ENCODE peak calls at places on chromosomes 11 and 22, in seven cellular contexts. J, I, U, H, B, F and A are unnamed samples.

GRCh38 chr11:38948392-38948791 is 2350.4 kb upstream of the RAG2 start:
- DNase-seq in J (no peak), I (no peak), U (no peak), H (no peak), B (no peak), F (no peak), A (no peak)

GRCh38 chr11:5043385-5043784 is 2.9 kb upstream of the OR52J3 start:
- DNase-seq in J (no peak), I (no peak), U (no peak), H (no peak), B (no peak), F (no peak), A (no peak)

GRCh38 chr11:82752801-82753200 is 19.1 kb upstream of the FAM181B start:
- DNase-seq in J (no peak), I (no peak), U (no peak), H (no peak), B (no peak), F (no peak), A (no peak)

GRCh38 chr11:82546556-82547162 is 187.0 kb downstream of the FAM181B start:
- DNase-seq in J (no peak), I (no peak), U (no peak), H (no peak), B (no peak), F (no peak), A (no peak)

GRCh38 chr11:5712507-5712906 is 22.9 kb downstream of the TRIM22 start:
- DNase-seq in J (no peak), I (no peak), U (no peak), H (peak; percentile 7), B (no peak), F (no peak), A (no peak)

GRCh38 chr11:61814958-61815789 is 1.6 kb downstream of the FADS1 start:
- DNase-seq in J (no peak), I (no peak), U (peak; percentile 94), H (peak; percentile 97), B (peak; percentile 96), F (peak; percentile 62), A (peak; percentile 99)

GRCh38 chr22:46537946-46538815 is 761 bp upstream of the CELSR1 start:
- DNase-seq in J (no peak), I (no peak), U (no peak), H (no peak), B (peak; percentile 69), F (peak; percentile 17), A (peak; percentile 83)

GRCh38 chr11:15714641-15715399 is 600.1 kb downstream of the INSC start:
- DNase-seq in J (no peak), I (no peak), U (no peak), H (no peak), B (no peak), F (peak; percentile 86), A (no peak)

GRCh38 chr11:2298795-2299747 is 2.6 kb downstream of the C11orf21 start:
- DNase-seq in J (no peak), I (no peak), U (no peak), H (no peak), B (peak; percentile 68), F (peak; percentile 6), A (peak; percentile 70)

GRCh38 chr11:44112083-44112865 is 16.8 kb downstream of the EXT2 start:
- DNase-seq in J (no peak), I (no peak), U (no peak), H (no peak), B (no peak), F (no peak), A (no peak)

GRCh38 chr11:11230802-11231562 is 122.1 kb downstream of the CSNK2A3 start:
- DNase-seq in J (no peak), I (no peak), U (no peak), H (peak; percentile 6), B (peak; percentile 79), F (no peak), A (no peak)

GRCh38 chr11:61967924-61968757 is 707 bp upstream of the FTH1 start:
- DNase-seq in J (no peak), I (peak; percentile 31), U (peak; percentile 63), H (no peak), B (no peak), F (no peak), A (peak; percentile 87)

GRCh38 chr22:49202226-49202625 is 625.4 kb downstream of the BRD1 start:
- DNase-seq in J (no peak), I (no peak), U (no peak), H (no peak), B (peak; percentile 20), F (no peak), A (peak; percentile 44)

GRCh38 chr11:116553482-116553881 is 219.3 kb downstream of the BUD13 start:
- DNase-seq in J (no peak), I (no peak), U (no peak), H (no peak), B (no peak), F (no peak), A (no peak)

GRCh38 chr11:94876645-94877445 is 96.5 kb downstream of the CWC15 start:
- DNase-seq in J (no peak), I (no peak), U (peak; percentile 53), H (peak; percentile 72), B (no peak), F (no peak), A (peak; percentile 76)

GRCh38 chr22:29780220-29780619 is 13.1 kb downstream of the UQCR10 start:
- DNase-seq in J (no peak), I (no peak), U (no peak), H (no peak), B (no peak), F (no peak), A (no peak)

GRCh38 chr11:78230161-78230877 is 41.6 kb downstream of the USP35 start:
- DNase-seq in J (no peak), I (no peak), U (no peak), H (no peak), B (peak; percentile 26), F (peak; percentile 1), A (no peak)

GRCh38 chr11:134032501-134033091 is 36.3 kb upstream of the JAM3 start:
- DNase-seq in J (no peak), I (no peak), U (peak; percentile 80), H (no peak), B (no peak), F (peak; percentile 55), A (no peak)

GRCh38 chr11:33542921-33543320 is 157.7 kb downstream of the C11orf91 start:
- DNase-seq in J (no peak), I (peak; percentile 2), U (no peak), H (peak; percentile 22), B (peak; percentile 82), F (no peak), A (peak; percentile 73)

GRCh38 chr11:44556735-44557409 is 8.6 kb upstream of the CD82 start:
- DNase-seq in J (no peak), I (peak; percentile 67), U (peak; percentile 38), H (peak; percentile 54), B (peak; percentile 71), F (peak; percentile 48), A (no peak)

GRCh38 chr11:132901638-132902610 is 630.4 kb downstream of the OPCML start:
- DNase-seq in J (no peak), I (no peak), U (no peak), H (no peak), B (no peak), F (no peak), A (no peak)

GRCh38 chr22:49705216-49705600 is 122.5 kb downstream of the BRD1 start:
- DNase-seq in J (no peak), I (no peak), U (no peak), H (no peak), B (no peak), F (no peak), A (no peak)

GRCh38 chr11:101128571-101129202 is 926 bp downstream of the PGR start:
- DNase-seq in J (no peak), I (no peak), U (no peak), H (no peak), B (peak; percentile 76), F (no peak), A (peak; percentile 61)

GRCh38 chr11:1531961-1532586 is 40.0 kb downstream of the DUSP8 start:
- DNase-seq in J (no peak), I (no peak), U (peak; percentile 74), H (no peak), B (no peak), F (no peak), A (no peak)

GRCh38 chr11:28836285-28837081 is 728.3 kb downstream of the METTL15 start:
- DNase-seq in J (no peak), I (no peak), U (no peak), H (no peak), B (no peak), F (no peak), A (no peak)

GRCh38 chr11:89458646-89459045 is 32.5 kb downstream of the NOX4 start:
- DNase-seq in J (no peak), I (no peak), U (no peak), H (no peak), B (no peak), F (no peak), A (no peak)

GRCh38 chr11:12897390-12897789 is 111.7 kb upstream of the RASSF10 start:
- DNase-seq in J (no peak), I (no peak), U (no peak), H (no peak), B (no peak), F (no peak), A (no peak)

GRCh38 chr11:62665075-62665629 is at the start of the genes C11orf98 and CSKMT:
- DNase-seq in J (peak; percentile 95), I (peak; percentile 96), U (peak; percentile 97), H (peak; percentile 84), B (peak; percentile 99), F (peak; percentile 75), A (peak; percentile 96)

GRCh38 chr22:23909258-23909898 is 15.2 kb downstream of the MIF start:
- DNase-seq in J (no peak), I (no peak), U (no peak), H (no peak), B (no peak), F (no peak), A (no peak)